ENCODE peak calls at places on chromosomes 3 and 15, in four cellular contexts. One of them, this sample, is unnamed.

GRCh38 chr3:178777718-178778411 is 241.6 kb downstream of the KCNMB2 start:
- DNase-seq in CD8-positive, alpha-beta T cell: no peak
- DNase-seq in GM06990: peak
- DNase-seq in kidney tubule cell: peak
- DNase-seq in this sample: peak

GRCh38 chr3:37056826-37057225 is 63.5 kb downstream of the MLH1 start:
- DNase-seq in kidney tubule cell: no peak
- DNase-seq in GM06990: no peak
- DNase-seq in CD8-positive, alpha-beta T cell: no peak
- DNase-seq in this sample: no peak

GRCh38 chr3:192082733-192083660 is 622.0 kb downstream of the PYDC2 start:
- DNase-seq in CD8-positive, alpha-beta T cell: no peak
- DNase-seq in kidney tubule cell: peak
- DNase-seq in GM06990: no peak
- DNase-seq in this sample: no peak

GRCh38 chr15:98442379-98442833 is 205.9 kb upstream of the IGF1R start:
- DNase-seq in kidney tubule cell: peak
- DNase-seq in GM06990: no peak
- DNase-seq in CD8-positive, alpha-beta T cell: peak
- DNase-seq in this sample: peak

GRCh38 chr15:52252781-52253180 is 42.8 kb downstream of the MYO5C start:
- DNase-seq in CD8-positive, alpha-beta T cell: no peak
- DNase-seq in GM06990: no peak
- DNase-seq in kidney tubule cell: peak
- DNase-seq in this sample: peak

GRCh38 chr15:89830622-89831021 is 16.0 kb upstream of the ANPEP start:
- DNase-seq in kidney tubule cell: no peak
- DNase-seq in CD8-positive, alpha-beta T cell: no peak
- DNase-seq in GM06990: no peak
- DNase-seq in this sample: no peak

GRCh38 chr3:149443545-149443912 is 31.0 kb upstream of the TM4SF4 start:
- DNase-seq in kidney tubule cell: peak
- DNase-seq in GM06990: no peak
- DNase-seq in CD8-positive, alpha-beta T cell: no peak
- DNase-seq in this sample: peak

GRCh38 chr15:70778258-70779076 is 15.1 kb upstream of the UACA start:
- DNase-seq in CD8-positive, alpha-beta T cell: no peak
- DNase-seq in kidney tubule cell: peak
- DNase-seq in GM06990: no peak
- DNase-seq in this sample: peak

GRCh38 chr15:100215843-100216169 is 126.0 kb downstream of the ADAMTS17 start:
- DNase-seq in GM06990: no peak
- DNase-seq in CD8-positive, alpha-beta T cell: no peak
- DNase-seq in kidney tubule cell: no peak
- DNase-seq in this sample: no peak

GRCh38 chr15:70081612-70082011 is 16.1 kb downstream of the TLE3 start:
- DNase-seq in GM06990: no peak
- DNase-seq in CD8-positive, alpha-beta T cell: no peak
- DNase-seq in kidney tubule cell: no peak
- DNase-seq in this sample: no peak